ENCODE peak calls at places on chromosomes 13 and 19, in nine cellular contexts. One of them, this sample, is unnamed.

GRCh38 chr13:72204291-72204690 is 337.3 kb upstream of the DACH1 start:
- DNase-seq in cardiac muscle cell: no peak
- DNase-seq in choroid plexus epithelial cell: peak; percentile 53
- DNase-seq in T-helper 2 cell: no peak
- DNase-seq in hypothalamus: no peak
- DNase-seq in stimulated activated CD4-positive, alpha-beta T cell treated with anti-CD3 and anti-CD28 coated beads, Interleukin-4, amount 100 ng/mL, for 1 hour: no peak
- DNase-seq in psoas muscle: no peak
- DNase-seq in activated naive CD4-positive, alpha-beta T cell: no peak
- DNase-seq in mesenchymal stem cell: no peak
- DNase-seq in this sample: no peak

GRCh38 chr19:47283405-47284059 is 8.8 kb downstream of the INAFM1 start:
- DNase-seq in cardiac muscle cell: no peak
- DNase-seq in choroid plexus epithelial cell: no peak
- DNase-seq in T-helper 2 cell: no peak
- DNase-seq in hypothalamus: no peak
- DNase-seq in stimulated activated CD4-positive, alpha-beta T cell treated with anti-CD3 and anti-CD28 coated beads, Interleukin-4, amount 100 ng/mL, for 1 hour: no peak
- DNase-seq in psoas muscle: no peak
- DNase-seq in activated naive CD4-positive, alpha-beta T cell: no peak
- DNase-seq in mesenchymal stem cell: no peak
- DNase-seq in this sample: no peak

GRCh38 chr13:52921194-52921593 is 72.8 kb upstream of the PCDH8 start:
- DNase-seq in cardiac muscle cell: no peak
- DNase-seq in choroid plexus epithelial cell: no peak
- DNase-seq in T-helper 2 cell: no peak
- DNase-seq in hypothalamus: no peak
- DNase-seq in stimulated activated CD4-positive, alpha-beta T cell treated with anti-CD3 and anti-CD28 coated beads, Interleukin-4, amount 100 ng/mL, for 1 hour: no peak
- DNase-seq in psoas muscle: no peak
- DNase-seq in activated naive CD4-positive, alpha-beta T cell: no peak
- DNase-seq in mesenchymal stem cell: no peak
- DNase-seq in this sample: peak; percentile 61

GRCh38 chr19:1884291-1884718 is 991 bp downstream of the ABHD17A start:
- DNase-seq in cardiac muscle cell: no peak
- DNase-seq in choroid plexus epithelial cell: no peak
- DNase-seq in T-helper 2 cell: no peak
- DNase-seq in hypothalamus: no peak
- DNase-seq in stimulated activated CD4-positive, alpha-beta T cell treated with anti-CD3 and anti-CD28 coated beads, Interleukin-4, amount 100 ng/mL, for 1 hour: no peak
- DNase-seq in psoas muscle: no peak
- DNase-seq in activated naive CD4-positive, alpha-beta T cell: peak; percentile 19
- DNase-seq in mesenchymal stem cell: no peak
- DNase-seq in this sample: no peak

GRCh38 chr13:58953638-58954037 is 1210.1 kb downstream of the DIAPH3 start:
- DNase-seq in cardiac muscle cell: no peak
- DNase-seq in choroid plexus epithelial cell: peak; percentile 26
- DNase-seq in T-helper 2 cell: no peak
- DNase-seq in hypothalamus: no peak
- DNase-seq in stimulated activated CD4-positive, alpha-beta T cell treated with anti-CD3 and anti-CD28 coated beads, Interleukin-4, amount 100 ng/mL, for 1 hour: no peak
- DNase-seq in psoas muscle: no peak
- DNase-seq in activated naive CD4-positive, alpha-beta T cell: no peak
- DNase-seq in mesenchymal stem cell: no peak
- DNase-seq in this sample: no peak

GRCh38 chr13:45807520-45808099 is 43.9 kb downstream of the SIAH3 start:
- DNase-seq in cardiac muscle cell: peak; percentile 56
- DNase-seq in choroid plexus epithelial cell: peak; percentile 66
- DNase-seq in T-helper 2 cell: no peak
- DNase-seq in hypothalamus: no peak
- DNase-seq in stimulated activated CD4-positive, alpha-beta T cell treated with anti-CD3 and anti-CD28 coated beads, Interleukin-4, amount 100 ng/mL, for 1 hour: no peak
- DNase-seq in psoas muscle: no peak
- DNase-seq in activated naive CD4-positive, alpha-beta T cell: no peak
- DNase-seq in mesenchymal stem cell: peak; percentile 62
- DNase-seq in this sample: peak; percentile 54

GRCh38 chr13:26026211-26026610 is 25.6 kb downstream of the SHISA2 start:
- DNase-seq in cardiac muscle cell: no peak
- DNase-seq in choroid plexus epithelial cell: no peak
- DNase-seq in T-helper 2 cell: no peak
- DNase-seq in hypothalamus: no peak
- DNase-seq in stimulated activated CD4-positive, alpha-beta T cell treated with anti-CD3 and anti-CD28 coated beads, Interleukin-4, amount 100 ng/mL, for 1 hour: no peak
- DNase-seq in psoas muscle: no peak
- DNase-seq in activated naive CD4-positive, alpha-beta T cell: no peak
- DNase-seq in mesenchymal stem cell: no peak
- DNase-seq in this sample: no peak

GRCh38 chr13:100646030-100646673 is 28.4 kb downstream of the TMTC4 start:
- DNase-seq in cardiac muscle cell: peak; percentile 58
- DNase-seq in choroid plexus epithelial cell: peak; percentile 61
- DNase-seq in T-helper 2 cell: no peak
- DNase-seq in hypothalamus: peak; percentile 8
- DNase-seq in stimulated activated CD4-positive, alpha-beta T cell treated with anti-CD3 and anti-CD28 coated beads, Interleukin-4, amount 100 ng/mL, for 1 hour: no peak
- DNase-seq in psoas muscle: no peak
- DNase-seq in activated naive CD4-positive, alpha-beta T cell: no peak
- DNase-seq in mesenchymal stem cell: peak; percentile 32
- DNase-seq in this sample: peak; percentile 80

GRCh38 chr19:2428027-2428690 is 773 bp upstream of the TIMM13 start:
- DNase-seq in cardiac muscle cell: peak; percentile 33
- DNase-seq in choroid plexus epithelial cell: peak; percentile 40
- DNase-seq in T-helper 2 cell: no peak
- DNase-seq in hypothalamus: no peak
- DNase-seq in stimulated activated CD4-positive, alpha-beta T cell treated with anti-CD3 and anti-CD28 coated beads, Interleukin-4, amount 100 ng/mL, for 1 hour: no peak
- DNase-seq in psoas muscle: peak; percentile 73
- DNase-seq in activated naive CD4-positive, alpha-beta T cell: no peak
- DNase-seq in mesenchymal stem cell: no peak
- DNase-seq in this sample: peak; percentile 40

GRCh38 chr13:101967216-101967615 is 434.6 kb downstream of the FGF14 start:
- DNase-seq in cardiac muscle cell: no peak
- DNase-seq in choroid plexus epithelial cell: no peak
- DNase-seq in T-helper 2 cell: no peak
- DNase-seq in hypothalamus: no peak
- DNase-seq in stimulated activated CD4-positive, alpha-beta T cell treated with anti-CD3 and anti-CD28 coated beads, Interleukin-4, amount 100 ng/mL, for 1 hour: no peak
- DNase-seq in psoas muscle: no peak
- DNase-seq in activated naive CD4-positive, alpha-beta T cell: no peak
- DNase-seq in mesenchymal stem cell: no peak
- DNase-seq in this sample: no peak